ENCODE peak calls at places on chromosome 6, in eight cellular contexts. Z, L, W, F, H, J, K and I are unnamed samples. For H3K27me3, the result is how much of the 10 kb centered on the place peaks cover.

GRCh38 chr6:101380861-101381630 is 12.5 kb upstream of the GRIK2 start:
- DNase-seq in Z (no peak), L (no peak), W (no peak), F (no peak), H (no peak), J (no peak), K (no peak), I (no peak)

GRCh38 chr6:78619016-78619415 is 248.3 kb upstream of the IRAK1BP1 start:
- DNase-seq in Z (no peak), L (no peak), W (no peak), F (peak), H (peak), J (no peak), K (no peak), I (no peak)

GRCh38 chr6:151101116-151101810 is 138.5 kb upstream of the AKAP12 start:
- DNase-seq in Z (no peak), L (no peak), W (no peak), F (no peak), H (peak), J (no peak), K (no peak), I (no peak)

GRCh38 chr6:71533939-71534379 is 245.3 kb downstream of the OGFRL1 start:
- DNase-seq in Z (no peak), L (no peak), W (no peak), F (peak), H (peak), J (no peak), K (peak), I (no peak)

GRCh38 chr6:115972679-115973078 is 88.0 kb downstream of the FRK start:
- DNase-seq in Z (no peak), L (no peak), W (no peak), F (no peak), H (no peak), J (no peak), K (no peak), I (no peak)

GRCh38 chr6:35052694-35053565 is 88.2 kb downstream of the TCP11 start:
- DNase-seq in Z (no peak), L (no peak), W (no peak), F (peak), H (no peak), J (peak), K (no peak), I (no peak)

GRCh38 chr6:131129657-131130545 is 5.4 kb upstream of the AKAP7 start:
- DNase-seq in Z (no peak), L (no peak), W (no peak), F (no peak), H (no peak), J (no peak), K (no peak), I (no peak)

GRCh38 chr6:124961468-124961783 is 811 bp upstream of the RNF217 start:
- DNase-seq in Z (no peak), L (no peak), W (no peak), F (no peak), H (no peak), J (no peak), K (no peak), I (no peak)

DNA sequence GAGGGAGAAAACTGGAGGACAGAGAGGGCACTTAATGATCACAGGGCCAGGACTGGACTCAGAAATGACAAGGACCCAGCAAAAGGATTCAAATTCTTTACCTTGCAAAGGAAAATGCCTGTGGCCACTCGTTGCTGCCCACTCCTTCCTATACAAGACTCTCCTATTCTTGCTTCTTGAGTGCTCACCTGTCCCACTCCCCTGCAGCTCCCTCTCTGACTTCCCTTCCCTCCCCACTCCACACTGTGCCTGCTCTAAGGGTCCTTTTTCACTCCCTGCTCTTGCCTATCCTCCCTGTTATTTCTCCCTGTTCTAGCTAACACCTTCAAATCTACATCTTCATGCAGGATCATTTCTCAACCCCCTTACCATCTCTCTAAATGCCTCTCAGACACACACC is 56.1 kb downstream of the UNC5CL start:
- DNase-seq in Z (no peak), L (no peak), W (no peak), F (no peak), H (no peak), J (no peak), K (no peak), I (no peak)
- H3K27ac ChIP-seq in Z (no peak), L (no peak), W (no peak), F (no peak), H (no peak), J (no peak), K (no peak), I (no peak)

GRCh38 chr6:44608175-44608574 is 220.7 kb downstream of the CDC5L start:
- DNase-seq in Z (no peak), L (no peak), W (no peak), F (no peak), H (no peak), J (no peak), K (no peak), I (no peak)

GRCh38 chr6:44606976-44607375 is 219.5 kb downstream of the CDC5L start:
- DNase-seq in Z (no peak), L (no peak), W (no peak), F (no peak), H (no peak), J (no peak), K (no peak), I (no peak)

GRCh38 chr6:44609051-44609612 is 221.6 kb downstream of the CDC5L start:
- DNase-seq in Z (no peak), L (no peak), W (no peak), F (no peak), H (no peak), J (no peak), K (no peak), I (no peak)

GRCh38 chr6:44603044-44603686 is 215.7 kb downstream of the CDC5L start:
- DNase-seq in Z (no peak), L (no peak), W (no peak), F (no peak), H (no peak), J (no peak), K (no peak), I (no peak)

DNA sequence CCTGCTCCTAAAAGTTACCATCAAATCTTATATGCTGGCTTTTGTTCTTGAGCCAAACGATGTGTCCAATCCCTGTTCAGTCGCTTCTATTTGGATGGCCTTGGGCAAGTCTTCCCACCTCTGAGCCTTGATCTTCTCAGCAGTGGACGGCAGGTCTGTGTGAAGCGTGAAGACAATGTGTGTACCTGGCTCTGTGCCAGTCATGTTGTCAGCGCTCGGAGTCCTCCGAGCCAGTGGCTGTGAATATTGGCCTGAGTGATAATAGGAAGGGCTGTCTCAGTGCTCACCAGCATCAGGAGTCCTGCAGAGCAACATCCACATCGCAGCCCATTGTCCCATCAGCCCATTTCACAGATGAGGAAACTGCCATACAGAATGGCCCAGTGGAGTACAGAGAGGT is 219.0 kb downstream of the CDC5L start:
- DNase-seq in Z (no peak), L (no peak), W (no peak), F (no peak), H (no peak), J (peak), K (no peak), I (no peak)
- H3K27me3 ChIP-seq in Z (under half), L (under half), W (under half), F (under half), H (under half), J (under half), K (under half), I (under half)

GRCh38 chr6:96897396-96898240 is at the start of gene NDUFAF4:
- DNase-seq in Z (peak), L (peak), W (peak), F (peak), H (peak), J (peak), K (peak), I (peak)

GRCh38 chr6:96899599-96899998 is 1.9 kb upstream of the NDUFAF4 start:
- DNase-seq in Z (no peak), L (no peak), W (no peak), F (no peak), H (no peak), J (no peak), K (no peak), I (no peak)

GRCh38 chr6:96900873-96901272 is 3.2 kb upstream of the NDUFAF4 start:
- DNase-seq in Z (no peak), L (no peak), W (no peak), F (no peak), H (no peak), J (no peak), K (no peak), I (no peak)

GRCh38 chr6:96898241-96898851 is 655 bp upstream of the NDUFAF4 start:
- DNase-seq in Z (no peak), L (no peak), W (no peak), F (peak), H (no peak), J (no peak), K (peak), I (no peak)

GRCh38 chr6:96899019-96899418 is 1.3 kb upstream of the NDUFAF4 start:
- DNase-seq in Z (no peak), L (no peak), W (no peak), F (peak), H (no peak), J (no peak), K (peak), I (no peak)
- H3K27ac ChIP-seq in Z (no peak), L (peak), W (peak), F (no peak), H (no peak), J (peak), K (peak), I (no peak)

GRCh38 chr6:165793287-165793825 is 130.3 kb upstream of the PDE10A start:
- DNase-seq in Z (no peak), L (no peak), W (no peak), F (no peak), H (no peak), J (no peak), K (no peak), I (no peak)
- H3K27me3 ChIP-seq in Z (under half), L (under half), W (under half), F (under half), H (under half), J (under half), K (under half), I (under half)

GRCh38 chr6:47135772-47136171 is 93.6 kb upstream of the ADGRF1 start:
- DNase-seq in Z (no peak), L (no peak), W (no peak), F (peak), H (peak), J (no peak), K (no peak), I (no peak)

GRCh38 chr6:47141166-47141565 is 99.0 kb upstream of the ADGRF1 start:
- DNase-seq in Z (no peak), L (no peak), W (no peak), F (no peak), H (no peak), J (no peak), K (no peak), I (no peak)

GRCh38 chr6:47137073-47137472 is 94.9 kb upstream of the ADGRF1 start:
- DNase-seq in Z (no peak), L (no peak), W (no peak), F (no peak), H (no peak), J (no peak), K (no peak), I (no peak)

GRCh38 chr6:47134476-47135189 is 92.5 kb upstream of the ADGRF1 start:
- DNase-seq in Z (no peak), L (no peak), W (no peak), F (peak), H (peak), J (no peak), K (no peak), I (no peak)

DNA sequence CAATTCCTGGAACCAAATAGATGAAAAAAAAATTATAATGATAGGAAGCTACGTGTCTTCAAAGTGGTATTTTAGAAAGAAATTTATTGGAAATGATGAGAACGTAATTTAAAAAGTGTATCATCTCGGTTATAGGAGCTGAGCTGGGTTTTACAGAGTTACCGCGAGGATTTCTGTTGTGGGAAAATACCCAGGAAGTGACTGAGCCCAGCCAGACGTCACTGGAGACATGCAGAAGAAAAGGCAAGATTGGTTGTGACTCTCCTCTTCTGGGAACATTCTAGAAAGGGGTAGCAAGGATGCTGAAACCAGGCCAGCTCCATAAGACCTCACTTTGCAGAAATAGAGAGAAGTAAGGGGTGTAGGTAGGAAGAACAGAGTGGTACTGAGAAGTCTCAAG is 95.9 kb upstream of the ADGRF1 start:
- DNase-seq in Z (no peak), L (no peak), W (no peak), F (peak), H (no peak), J (no peak), K (no peak), I (no peak)
- H3K27ac ChIP-seq in Z (no peak), L (no peak), W (no peak), F (no peak), H (peak), J (no peak), K (no peak), I (no peak)

DNA sequence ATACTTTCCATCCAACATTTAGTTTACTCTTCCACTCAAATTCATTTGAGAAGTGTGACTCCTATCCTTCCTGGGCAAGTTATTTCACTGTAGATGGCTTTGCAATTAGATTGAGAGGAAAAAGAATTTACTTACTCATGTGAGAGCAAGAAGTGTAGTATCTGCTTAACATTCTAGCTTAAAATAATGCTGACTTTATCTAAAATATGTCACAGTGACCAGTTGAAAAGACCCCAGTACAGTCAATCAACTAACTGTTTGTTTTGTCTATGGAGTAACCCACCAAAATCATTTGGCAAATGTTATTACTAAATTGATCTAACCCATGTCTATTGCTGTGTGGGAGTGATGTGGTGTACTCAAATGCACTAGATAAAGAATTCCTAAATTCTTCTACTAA is 8.9 kb upstream of the TCF21 start:
- DNase-seq in Z (no peak), L (no peak), W (no peak), F (no peak), H (no peak), J (no peak), K (no peak), I (no peak)
- H3K27me3 ChIP-seq in Z (under half), L (half or more), W (under half), F (under half), H (under half), J (half or more), K (under half), I (under half)

GRCh38 chr6:45707188-45707587 is 308.5 kb downstream of the CLIC5 start:
- DNase-seq in Z (no peak), L (no peak), W (no peak), F (no peak), H (no peak), J (no peak), K (no peak), I (no peak)

GRCh38 chr6:45706319-45706718 is 309.3 kb downstream of the CLIC5 start:
- DNase-seq in Z (no peak), L (no peak), W (no peak), F (no peak), H (no peak), J (no peak), K (no peak), I (no peak)

GRCh38 chr6:45713981-45714685 is 301.5 kb downstream of the CLIC5 start:
- DNase-seq in Z (no peak), L (no peak), W (no peak), F (no peak), H (no peak), J (no peak), K (no peak), I (no peak)

GRCh38 chr6:45709834-45710233 is 305.8 kb downstream of the CLIC5 start:
- DNase-seq in Z (no peak), L (no peak), W (no peak), F (no peak), H (peak), J (no peak), K (no peak), I (no peak)

DNA sequence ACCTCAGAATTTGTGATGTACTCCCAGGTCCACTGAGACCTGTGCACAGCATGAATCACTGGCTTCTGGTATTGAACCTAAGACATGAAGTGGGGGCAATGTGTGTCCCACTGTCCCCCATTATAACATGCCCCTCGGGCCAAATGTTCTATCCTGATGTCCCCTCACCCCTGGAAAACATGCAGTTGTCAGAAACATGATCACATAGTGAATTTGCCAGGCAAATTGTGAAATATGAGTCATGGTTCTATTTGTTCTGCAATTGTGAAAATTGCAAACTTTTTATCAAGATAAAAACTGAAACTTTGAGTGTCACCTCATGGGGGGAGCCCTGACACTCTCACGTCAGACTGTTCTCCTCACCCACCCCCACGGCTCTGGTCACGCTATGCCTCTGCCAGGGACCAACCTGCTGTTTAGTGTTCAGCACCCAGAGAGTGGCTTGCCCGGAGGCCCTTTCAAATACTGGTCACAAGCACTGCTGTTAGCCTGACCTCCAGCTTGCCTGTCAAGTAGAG is 305.3 kb downstream of the CLIC5 start:
- DNase-seq in Z (no peak), L (no peak), W (no peak), F (peak), H (peak), J (no peak), K (no peak), I (no peak)
- H3K27ac ChIP-seq in Z (no peak), L (no peak), W (no peak), F (no peak), H (no peak), J (no peak), K (no peak), I (no peak)

GRCh38 chr6:11780097-11780428 is 1.5 kb upstream of the ADTRP start:
- DNase-seq in Z (no peak), L (no peak), W (no peak), F (no peak), H (no peak), J (no peak), K (no peak), I (no peak)

GRCh38 chr6:11778648-11779307 is at the start of gene ADTRP:
- DNase-seq in Z (no peak), L (no peak), W (no peak), F (no peak), H (no peak), J (no peak), K (no peak), I (no peak)

GRCh38 chr6:11779308-11780096 is 899 bp upstream of the ADTRP start:
- DNase-seq in Z (no peak), L (no peak), W (peak), F (peak), H (peak), J (no peak), K (no peak), I (no peak)

GRCh38 chr6:11775791-11776409 is 2.7 kb downstream of the ADTRP start:
- DNase-seq in Z (no peak), L (no peak), W (no peak), F (no peak), H (no peak), J (no peak), K (no peak), I (no peak)

GRCh38 chr6:11778042-11778441 is 561 bp downstream of the ADTRP start:
- DNase-seq in Z (no peak), L (no peak), W (no peak), F (no peak), H (no peak), J (no peak), K (no peak), I (no peak)
- H3K27me3 ChIP-seq in Z (under half), L (under half), W (under half), F (under half), H (under half), J (under half), K (under half), I (under half)

DNA sequence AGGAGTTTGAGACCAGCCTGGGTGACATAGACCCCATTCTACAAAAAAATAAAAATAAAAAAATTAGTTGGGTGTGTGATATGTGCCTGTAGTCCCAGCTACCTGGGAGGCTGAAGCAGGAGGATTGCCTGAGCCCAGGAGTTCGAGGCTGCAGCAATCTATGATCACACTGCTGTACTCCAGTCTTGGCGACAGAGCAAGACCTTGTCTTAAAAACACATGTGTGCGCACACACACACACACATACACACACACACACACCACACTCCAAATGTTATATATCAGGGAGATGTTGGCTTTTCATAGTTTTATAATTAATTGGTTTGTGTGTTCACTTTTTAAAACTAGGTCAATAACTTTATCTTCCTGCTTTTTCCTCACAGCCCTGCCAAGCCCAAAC is 110.5 kb downstream of the RTN4IP1 start:
- DNase-seq in Z (no peak), L (no peak), W (no peak), F (no peak), H (no peak), J (no peak), K (no peak), I (no peak)
- H3K27ac ChIP-seq in Z (peak), L (no peak), W (no peak), F (peak), H (no peak), J (no peak), K (peak), I (no peak)